ENCODE peak calls at places on chromosome 18, in four cellular contexts. G is tibial artery, B is stomach, R is pancreas. Y is an unnamed sample.

GRCh38 chr18:45166341-45167108 is 448.8 kb upstream of the SLC14A2 start:
- DNase-seq in B (no peak), G (peak; percentile 58), R (no peak), Y (no peak)

GRCh38 chr18:49768051-49768391 is 45.3 kb downstream of the ACAA2 start:
- DNase-seq in R (peak; percentile 27), B (peak; percentile 65), G (no peak), Y (peak; percentile 75)

GRCh38 chr18:71001597-71001996 is 712.8 kb downstream of the SOCS6 start:
- DNase-seq in B (no peak), R (no peak), G (no peak), Y (no peak)

GRCh38 chr18:48948112-48949050 is 2.4 kb downstream of the SMAD7 start:
- DNase-seq in B (peak; percentile 77), G (no peak), R (peak; percentile 70), Y (peak; percentile 83)

GRCh38 chr18:44067201-44067600 is 613.5 kb upstream of the SETBP1 start:
- DNase-seq in R (no peak), B (no peak), G (no peak), Y (no peak)

GRCh38 chr18:23377669-23378469 is 75.2 kb upstream of the RIOK3 start:
- DNase-seq in G (no peak), B (no peak), R (no peak), Y (no peak)

GRCh38 chr18:74728586-74728985 is 130.9 kb downstream of the ZNF407 start:
- DNase-seq in G (no peak), B (no peak), R (no peak), Y (no peak)

GRCh38 chr18:9975658-9976057 is 61.8 kb downstream of the VAPA start:
- DNase-seq in G (no peak), R (no peak), B (no peak), Y (no peak)

GRCh38 chr18:55500316-55501086 is 87.5 kb downstream of the TCF4 start:
- DNase-seq in R (no peak), B (no peak), G (no peak), Y (no peak)

GRCh38 chr18:42039396-42039795 is 84.4 kb downstream of the PIK3C3 start:
- DNase-seq in R (no peak), G (no peak), B (no peak), Y (no peak)

GRCh38 chr18:51330148-51330547 is 132.7 kb upstream of the MEX3C start:
- DNase-seq in R (no peak), B (no peak), G (no peak), Y (no peak)

GRCh38 chr18:46243095-46243494 is 138.9 kb downstream of the HAUS1 start:
- DNase-seq in B (no peak), R (no peak), G (no peak), Y (no peak)

GRCh38 chr18:66749475-66750035 is 145.7 kb upstream of the CDH19 start:
- DNase-seq in R (no peak), B (no peak), G (no peak), Y (no peak)

GRCh38 chr18:58603365-58604067 is 25.4 kb downstream of the ALPK2 start:
- DNase-seq in R (no peak), B (no peak), G (no peak), Y (no peak)

DNA sequence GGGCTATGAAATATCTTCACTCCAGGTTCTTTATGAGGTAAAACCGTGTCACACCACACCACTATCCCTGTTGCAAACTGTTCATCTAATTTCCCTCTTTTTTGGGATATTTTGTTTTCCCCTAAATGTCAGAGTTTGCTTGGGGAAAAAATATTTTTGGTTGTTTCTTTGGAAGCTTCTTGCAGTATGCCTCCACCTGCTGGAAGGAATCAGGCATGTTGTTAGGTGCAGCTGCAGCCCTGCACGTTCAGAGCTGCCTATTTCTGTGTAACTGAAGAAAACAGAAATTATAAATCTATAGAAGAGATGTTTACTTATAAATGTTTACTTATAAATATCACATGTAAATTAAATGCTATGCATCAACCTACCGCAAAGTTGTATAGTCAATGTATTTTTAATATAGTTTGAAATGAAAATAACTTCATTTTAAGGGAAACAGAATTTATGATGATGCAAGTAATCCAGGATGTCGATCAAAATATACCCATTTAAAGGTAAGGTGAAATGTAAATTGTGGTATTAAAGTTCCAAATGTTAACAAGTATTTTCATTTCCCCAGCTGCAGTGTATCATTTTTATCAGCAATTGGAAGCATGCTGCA is 238.0 kb downstream of the ZNF516 start:
- DNase-seq in R (no peak), G (no peak), B (no peak), Y (no peak)
- TF ChIP-seq CTCF in R (peak; percentile 35), G (peak; percentile 69), B (peak; percentile 38), Y (peak; percentile 69)

GRCh38 chr18:33946322-33946721 is 278.4 kb downstream of the NOL4 start:
- DNase-seq in G (no peak), R (no peak), B (no peak), Y (no peak)
- H3K27ac ChIP-seq in G (no peak overlapping the region), R (no peak overlapping the region), B (no peak overlapping the region), Y (no peak overlapping the region)

GRCh38 chr18:28713026-28713425 is 536.1 kb upstream of the CDH2 start:
- DNase-seq in B (no peak), R (no peak), G (no peak), Y (no peak)
- TF ChIP-seq CTCF in B (no peak), R (no peak), G (no peak), Y (no peak)

GRCh38 chr18:6741290-6741689 is 11.8 kb downstream of the ARHGAP28 start:
- DNase-seq in R (peak; percentile 20), B (no peak), G (no peak), Y (no peak)
- H3K27ac ChIP-seq in R (no peak overlapping the region), B (no peak overlapping the region), G (peak overlapping the region; percentile 20), Y (peak overlapping the region; percentile 5)

GRCh38 chr18:54127759-54128378 is 96.6 kb downstream of the MBD2 start:
- DNase-seq in B (no peak), G (no peak), R (no peak), Y (no peak)
- TF ChIP-seq CTCF in B (no peak), G (peak; percentile 33), R (peak; percentile 24), Y (peak; percentile 51)

Y was measured in upper lobe of right lung.